ENCODE peak calls at places on chromosomes 3 and 15, in ten cellular contexts. One of them, this sample, is unnamed.

GRCh38 chr3:177597325-177598109 is 400.2 kb upstream of the TBL1XR1 start:
- DNase-seq in Caki2: peak; percentile 79
- DNase-seq in mesothelial cell of epicardium: no peak
- DNase-seq in AG08395: peak; percentile 75
- DNase-seq in ovary: peak; percentile 49
- DNase-seq in activated naive CD4-positive, alpha-beta T cell treated with anti-CD3 and anti-CD28 coated beads, Interleukin-2, amount 50 U/mL, for 16 hours: peak; percentile 11
- DNase-seq in NCI-H1092: peak; percentile 98
- DNase-seq in stimulated activated CD4-positive, alpha-beta T cell treated with anti-CD3 and anti-CD28 coated beads, Interleukin-4, amount 100 ng/mL, for 48 hours: no peak
- DNase-seq in sigmoid colon: peak; percentile 84
- DNase-seq in Peyer's patch: no peak
- DNase-seq in this sample: peak; percentile 19

GRCh38 chr3:127650236-127650635 is 21.3 kb downstream of the PODXL2 start:
- DNase-seq in Caki2: no peak
- DNase-seq in mesothelial cell of epicardium: no peak
- DNase-seq in AG08395: no peak
- DNase-seq in ovary: no peak
- DNase-seq in activated naive CD4-positive, alpha-beta T cell treated with anti-CD3 and anti-CD28 coated beads, Interleukin-2, amount 50 U/mL, for 16 hours: no peak
- DNase-seq in NCI-H1092: no peak
- DNase-seq in stimulated activated CD4-positive, alpha-beta T cell treated with anti-CD3 and anti-CD28 coated beads, Interleukin-4, amount 100 ng/mL, for 48 hours: no peak
- DNase-seq in sigmoid colon: no peak
- DNase-seq in Peyer's patch: no peak
- DNase-seq in this sample: no peak

GRCh38 chr3:169228522-169228921 is 435.0 kb downstream of the MECOM start:
- DNase-seq in Caki2: no peak
- DNase-seq in mesothelial cell of epicardium: no peak
- DNase-seq in AG08395: no peak
- DNase-seq in ovary: no peak
- DNase-seq in activated naive CD4-positive, alpha-beta T cell treated with anti-CD3 and anti-CD28 coated beads, Interleukin-2, amount 50 U/mL, for 16 hours: no peak
- DNase-seq in NCI-H1092: no peak
- DNase-seq in stimulated activated CD4-positive, alpha-beta T cell treated with anti-CD3 and anti-CD28 coated beads, Interleukin-4, amount 100 ng/mL, for 48 hours: no peak
- DNase-seq in sigmoid colon: no peak
- DNase-seq in Peyer's patch: no peak
- DNase-seq in this sample: no peak

GRCh38 chr3:197430961-197431910 is 124.5 kb downstream of the BDH1 start:
- DNase-seq in Caki2: no peak
- DNase-seq in mesothelial cell of epicardium: no peak
- DNase-seq in AG08395: peak; percentile 70
- DNase-seq in ovary: no peak
- DNase-seq in activated naive CD4-positive, alpha-beta T cell treated with anti-CD3 and anti-CD28 coated beads, Interleukin-2, amount 50 U/mL, for 16 hours: no peak
- DNase-seq in NCI-H1092: no peak
- DNase-seq in stimulated activated CD4-positive, alpha-beta T cell treated with anti-CD3 and anti-CD28 coated beads, Interleukin-4, amount 100 ng/mL, for 48 hours: no peak
- DNase-seq in sigmoid colon: no peak
- DNase-seq in Peyer's patch: no peak
- DNase-seq in this sample: no peak

GRCh38 chr15:36278219-36278618 is 301.2 kb upstream of the CDIN1 start:
- DNase-seq in Caki2: peak; percentile 41
- DNase-seq in mesothelial cell of epicardium: no peak
- DNase-seq in AG08395: no peak
- DNase-seq in ovary: no peak
- DNase-seq in activated naive CD4-positive, alpha-beta T cell treated with anti-CD3 and anti-CD28 coated beads, Interleukin-2, amount 50 U/mL, for 16 hours: no peak
- DNase-seq in NCI-H1092: no peak
- DNase-seq in stimulated activated CD4-positive, alpha-beta T cell treated with anti-CD3 and anti-CD28 coated beads, Interleukin-4, amount 100 ng/mL, for 48 hours: no peak
- DNase-seq in sigmoid colon: no peak
- DNase-seq in Peyer's patch: no peak
- DNase-seq in this sample: no peak

GRCh38 chr3:86221601-86222000 is 769.3 kb downstream of the VGLL3 start:
- DNase-seq in Caki2: no peak
- DNase-seq in mesothelial cell of epicardium: no peak
- DNase-seq in AG08395: no peak
- DNase-seq in ovary: no peak
- DNase-seq in activated naive CD4-positive, alpha-beta T cell treated with anti-CD3 and anti-CD28 coated beads, Interleukin-2, amount 50 U/mL, for 16 hours: no peak
- DNase-seq in NCI-H1092: no peak
- DNase-seq in stimulated activated CD4-positive, alpha-beta T cell treated with anti-CD3 and anti-CD28 coated beads, Interleukin-4, amount 100 ng/mL, for 48 hours: no peak
- DNase-seq in sigmoid colon: no peak
- DNase-seq in Peyer's patch: no peak
- DNase-seq in this sample: no peak

GRCh38 chr3:101193957-101194356 is 126.4 kb downstream of the IMPG2 start:
- DNase-seq in Caki2: no peak
- DNase-seq in mesothelial cell of epicardium: no peak
- DNase-seq in AG08395: no peak
- DNase-seq in ovary: no peak
- DNase-seq in activated naive CD4-positive, alpha-beta T cell treated with anti-CD3 and anti-CD28 coated beads, Interleukin-2, amount 50 U/mL, for 16 hours: no peak
- DNase-seq in NCI-H1092: no peak
- DNase-seq in stimulated activated CD4-positive, alpha-beta T cell treated with anti-CD3 and anti-CD28 coated beads, Interleukin-4, amount 100 ng/mL, for 48 hours: no peak
- DNase-seq in sigmoid colon: no peak
- DNase-seq in Peyer's patch: no peak
- DNase-seq in this sample: no peak

GRCh38 chr3:194536883-194537637 is 50.3 kb upstream of the ATP13A3 start:
- DNase-seq in Caki2: peak; percentile 58
- DNase-seq in mesothelial cell of epicardium: no peak
- DNase-seq in AG08395: no peak
- DNase-seq in ovary: peak; percentile 43
- DNase-seq in activated naive CD4-positive, alpha-beta T cell treated with anti-CD3 and anti-CD28 coated beads, Interleukin-2, amount 50 U/mL, for 16 hours: no peak
- DNase-seq in NCI-H1092: peak; percentile 62
- DNase-seq in stimulated activated CD4-positive, alpha-beta T cell treated with anti-CD3 and anti-CD28 coated beads, Interleukin-4, amount 100 ng/mL, for 48 hours: no peak
- DNase-seq in sigmoid colon: peak; percentile 75
- DNase-seq in Peyer's patch: peak; percentile 84
- DNase-seq in this sample: no peak

GRCh38 chr15:67109141-67110034 is 44.0 kb downstream of the SMAD3 start:
- DNase-seq in Caki2: peak; percentile 100
- DNase-seq in mesothelial cell of epicardium: no peak
- DNase-seq in AG08395: peak; percentile 79
- DNase-seq in ovary: peak; percentile 69
- DNase-seq in activated naive CD4-positive, alpha-beta T cell treated with anti-CD3 and anti-CD28 coated beads, Interleukin-2, amount 50 U/mL, for 16 hours: no peak
- DNase-seq in NCI-H1092: no peak
- DNase-seq in stimulated activated CD4-positive, alpha-beta T cell treated with anti-CD3 and anti-CD28 coated beads, Interleukin-4, amount 100 ng/mL, for 48 hours: no peak
- DNase-seq in sigmoid colon: peak; percentile 86
- DNase-seq in Peyer's patch: peak; percentile 64
- DNase-seq in this sample: peak; percentile 97

GRCh38 chr3:98986073-98986472 is 84.6 kb upstream of the DCBLD2 start:
- DNase-seq in Caki2: peak; percentile 85
- DNase-seq in mesothelial cell of epicardium: no peak
- DNase-seq in AG08395: peak; percentile 73
- DNase-seq in ovary: no peak
- DNase-seq in activated naive CD4-positive, alpha-beta T cell treated with anti-CD3 and anti-CD28 coated beads, Interleukin-2, amount 50 U/mL, for 16 hours: no peak
- DNase-seq in NCI-H1092: no peak
- DNase-seq in stimulated activated CD4-positive, alpha-beta T cell treated with anti-CD3 and anti-CD28 coated beads, Interleukin-4, amount 100 ng/mL, for 48 hours: no peak
- DNase-seq in sigmoid colon: no peak
- DNase-seq in Peyer's patch: no peak
- DNase-seq in this sample: peak; percentile 71

GRCh38 chr15:100468265-100468664 is 60.5 kb downstream of the CERS3 start:
- DNase-seq in Caki2: no peak
- DNase-seq in mesothelial cell of epicardium: no peak
- DNase-seq in AG08395: no peak
- DNase-seq in ovary: peak; percentile 33
- DNase-seq in activated naive CD4-positive, alpha-beta T cell treated with anti-CD3 and anti-CD28 coated beads, Interleukin-2, amount 50 U/mL, for 16 hours: no peak
- DNase-seq in NCI-H1092: no peak
- DNase-seq in stimulated activated CD4-positive, alpha-beta T cell treated with anti-CD3 and anti-CD28 coated beads, Interleukin-4, amount 100 ng/mL, for 48 hours: no peak
- DNase-seq in sigmoid colon: no peak
- DNase-seq in Peyer's patch: no peak
- DNase-seq in this sample: no peak

GRCh38 chr15:79091204-79091867 is 756 bp upstream of the RASGRF1 start:
- DNase-seq in Caki2: peak; percentile 26
- DNase-seq in mesothelial cell of epicardium: peak; percentile 43
- DNase-seq in AG08395: no peak
- DNase-seq in ovary: no peak
- DNase-seq in activated naive CD4-positive, alpha-beta T cell treated with anti-CD3 and anti-CD28 coated beads, Interleukin-2, amount 50 U/mL, for 16 hours: no peak
- DNase-seq in NCI-H1092: no peak
- DNase-seq in stimulated activated CD4-positive, alpha-beta T cell treated with anti-CD3 and anti-CD28 coated beads, Interleukin-4, amount 100 ng/mL, for 48 hours: no peak
- DNase-seq in sigmoid colon: no peak
- DNase-seq in Peyer's patch: no peak
- DNase-seq in this sample: peak; percentile 75

GRCh38 chr3:17555525-17555924 is 186.9 kb downstream of the TBC1D5 start:
- DNase-seq in Caki2: no peak
- DNase-seq in mesothelial cell of epicardium: no peak
- DNase-seq in AG08395: no peak
- DNase-seq in ovary: no peak
- DNase-seq in activated naive CD4-positive, alpha-beta T cell treated with anti-CD3 and anti-CD28 coated beads, Interleukin-2, amount 50 U/mL, for 16 hours: no peak
- DNase-seq in NCI-H1092: no peak
- DNase-seq in stimulated activated CD4-positive, alpha-beta T cell treated with anti-CD3 and anti-CD28 coated beads, Interleukin-4, amount 100 ng/mL, for 48 hours: no peak
- DNase-seq in sigmoid colon: no peak
- DNase-seq in Peyer's patch: no peak
- DNase-seq in this sample: no peak

GRCh38 chr15:67824157-67824899 is 981 bp upstream of the SKOR1 start:
- DNase-seq in Caki2: no peak
- DNase-seq in mesothelial cell of epicardium: no peak
- DNase-seq in AG08395: no peak
- DNase-seq in ovary: no peak
- DNase-seq in activated naive CD4-positive, alpha-beta T cell treated with anti-CD3 and anti-CD28 coated beads, Interleukin-2, amount 50 U/mL, for 16 hours: no peak
- DNase-seq in NCI-H1092: no peak
- DNase-seq in stimulated activated CD4-positive, alpha-beta T cell treated with anti-CD3 and anti-CD28 coated beads, Interleukin-4, amount 100 ng/mL, for 48 hours: no peak
- DNase-seq in sigmoid colon: no peak
- DNase-seq in Peyer's patch: peak; percentile 31
- DNase-seq in this sample: no peak

GRCh38 chr15:72342385-72342784 is 22.4 kb upstream of the CELF6 start:
- DNase-seq in Caki2: no peak
- DNase-seq in mesothelial cell of epicardium: no peak
- DNase-seq in AG08395: no peak
- DNase-seq in ovary: no peak
- DNase-seq in activated naive CD4-positive, alpha-beta T cell treated with anti-CD3 and anti-CD28 coated beads, Interleukin-2, amount 50 U/mL, for 16 hours: peak; percentile 41
- DNase-seq in NCI-H1092: no peak
- DNase-seq in stimulated activated CD4-positive, alpha-beta T cell treated with anti-CD3 and anti-CD28 coated beads, Interleukin-4, amount 100 ng/mL, for 48 hours: peak; percentile 3
- DNase-seq in sigmoid colon: no peak
- DNase-seq in Peyer's patch: no peak
- DNase-seq in this sample: peak; percentile 59

GRCh38 chr3:76470285-76470684 is 569.6 kb upstream of the ROBO2 start:
- DNase-seq in Caki2: peak; percentile 11
- DNase-seq in mesothelial cell of epicardium: no peak
- DNase-seq in AG08395: peak; percentile 73
- DNase-seq in ovary: no peak
- DNase-seq in activated naive CD4-positive, alpha-beta T cell treated with anti-CD3 and anti-CD28 coated beads, Interleukin-2, amount 50 U/mL, for 16 hours: no peak
- DNase-seq in NCI-H1092: no peak
- DNase-seq in stimulated activated CD4-positive, alpha-beta T cell treated with anti-CD3 and anti-CD28 coated beads, Interleukin-4, amount 100 ng/mL, for 48 hours: no peak
- DNase-seq in sigmoid colon: no peak
- DNase-seq in Peyer's patch: no peak
- DNase-seq in this sample: no peak

GRCh38 chr3:21017115-21017852 is 733.7 kb downstream of the ZNF385D start:
- DNase-seq in Caki2: peak; percentile 75
- DNase-seq in mesothelial cell of epicardium: no peak
- DNase-seq in AG08395: no peak
- DNase-seq in ovary: no peak
- DNase-seq in activated naive CD4-positive, alpha-beta T cell treated with anti-CD3 and anti-CD28 coated beads, Interleukin-2, amount 50 U/mL, for 16 hours: no peak
- DNase-seq in NCI-H1092: no peak
- DNase-seq in stimulated activated CD4-positive, alpha-beta T cell treated with anti-CD3 and anti-CD28 coated beads, Interleukin-4, amount 100 ng/mL, for 48 hours: no peak
- DNase-seq in sigmoid colon: no peak
- DNase-seq in Peyer's patch: no peak
- DNase-seq in this sample: peak; percentile 78

GRCh38 chr3:249587-250262 is 53.2 kb downstream of the CHL1 start:
- DNase-seq in Caki2: no peak
- DNase-seq in mesothelial cell of epicardium: no peak
- DNase-seq in AG08395: no peak
- DNase-seq in ovary: no peak
- DNase-seq in activated naive CD4-positive, alpha-beta T cell treated with anti-CD3 and anti-CD28 coated beads, Interleukin-2, amount 50 U/mL, for 16 hours: no peak
- DNase-seq in NCI-H1092: no peak
- DNase-seq in stimulated activated CD4-positive, alpha-beta T cell treated with anti-CD3 and anti-CD28 coated beads, Interleukin-4, amount 100 ng/mL, for 48 hours: no peak
- DNase-seq in sigmoid colon: no peak
- DNase-seq in Peyer's patch: no peak
- DNase-seq in this sample: no peak

GRCh38 chr3:40258555-40258954 is 51.0 kb upstream of the EIF1B start:
- DNase-seq in Caki2: peak; percentile 2
- DNase-seq in mesothelial cell of epicardium: no peak
- DNase-seq in AG08395: peak; percentile 25
- DNase-seq in ovary: no peak
- DNase-seq in activated naive CD4-positive, alpha-beta T cell treated with anti-CD3 and anti-CD28 coated beads, Interleukin-2, amount 50 U/mL, for 16 hours: no peak
- DNase-seq in NCI-H1092: no peak
- DNase-seq in stimulated activated CD4-positive, alpha-beta T cell treated with anti-CD3 and anti-CD28 coated beads, Interleukin-4, amount 100 ng/mL, for 48 hours: no peak
- DNase-seq in sigmoid colon: no peak
- DNase-seq in Peyer's patch: no peak
- DNase-seq in this sample: peak; percentile 38

GRCh38 chr15:69679623-69680228 is 227.1 kb downstream of the RPLP1 start:
- DNase-seq in Caki2: peak; percentile 3
- DNase-seq in mesothelial cell of epicardium: no peak
- DNase-seq in AG08395: no peak
- DNase-seq in ovary: no peak
- DNase-seq in activated naive CD4-positive, alpha-beta T cell treated with anti-CD3 and anti-CD28 coated beads, Interleukin-2, amount 50 U/mL, for 16 hours: no peak
- DNase-seq in NCI-H1092: no peak
- DNase-seq in stimulated activated CD4-positive, alpha-beta T cell treated with anti-CD3 and anti-CD28 coated beads, Interleukin-4, amount 100 ng/mL, for 48 hours: peak; percentile 40
- DNase-seq in sigmoid colon: no peak
- DNase-seq in Peyer's patch: no peak
- DNase-seq in this sample: no peak

GRCh38 chr15:65329298-65329990 is 25.0 kb downstream of the RNU5B-1 start:
- DNase-seq in Caki2: no peak
- DNase-seq in mesothelial cell of epicardium: no peak
- DNase-seq in AG08395: no peak
- DNase-seq in ovary: no peak
- DNase-seq in activated naive CD4-positive, alpha-beta T cell treated with anti-CD3 and anti-CD28 coated beads, Interleukin-2, amount 50 U/mL, for 16 hours: no peak
- DNase-seq in NCI-H1092: no peak
- DNase-seq in stimulated activated CD4-positive, alpha-beta T cell treated with anti-CD3 and anti-CD28 coated beads, Interleukin-4, amount 100 ng/mL, for 48 hours: no peak
- DNase-seq in sigmoid colon: no peak
- DNase-seq in Peyer's patch: no peak
- DNase-seq in this sample: no peak

GRCh38 chr3:190432216-190432615 is 17.5 kb downstream of the TMEM207 start:
- DNase-seq in Caki2: no peak
- DNase-seq in mesothelial cell of epicardium: no peak
- DNase-seq in AG08395: no peak
- DNase-seq in ovary: no peak
- DNase-seq in activated naive CD4-positive, alpha-beta T cell treated with anti-CD3 and anti-CD28 coated beads, Interleukin-2, amount 50 U/mL, for 16 hours: no peak
- DNase-seq in NCI-H1092: no peak
- DNase-seq in stimulated activated CD4-positive, alpha-beta T cell treated with anti-CD3 and anti-CD28 coated beads, Interleukin-4, amount 100 ng/mL, for 48 hours: no peak
- DNase-seq in sigmoid colon: no peak
- DNase-seq in Peyer's patch: no peak
- DNase-seq in this sample: peak; percentile 51

GRCh38 chr3:187802928-187803259 is 57.6 kb upstream of the BCL6 start:
- DNase-seq in Caki2: no peak
- DNase-seq in mesothelial cell of epicardium: no peak
- DNase-seq in AG08395: no peak
- DNase-seq in ovary: no peak
- DNase-seq in activated naive CD4-positive, alpha-beta T cell treated with anti-CD3 and anti-CD28 coated beads, Interleukin-2, amount 50 U/mL, for 16 hours: peak; percentile 60
- DNase-seq in NCI-H1092: no peak
- DNase-seq in stimulated activated CD4-positive, alpha-beta T cell treated with anti-CD3 and anti-CD28 coated beads, Interleukin-4, amount 100 ng/mL, for 48 hours: peak; percentile 30
- DNase-seq in sigmoid colon: no peak
- DNase-seq in Peyer's patch: no peak
- DNase-seq in this sample: no peak

GRCh38 chr3:67781218-67781617 is 126.8 kb upstream of the SUCLG2 start:
- DNase-seq in Caki2: no peak
- DNase-seq in mesothelial cell of epicardium: no peak
- DNase-seq in AG08395: no peak
- DNase-seq in ovary: no peak
- DNase-seq in activated naive CD4-positive, alpha-beta T cell treated with anti-CD3 and anti-CD28 coated beads, Interleukin-2, amount 50 U/mL, for 16 hours: no peak
- DNase-seq in NCI-H1092: no peak
- DNase-seq in stimulated activated CD4-positive, alpha-beta T cell treated with anti-CD3 and anti-CD28 coated beads, Interleukin-4, amount 100 ng/mL, for 48 hours: no peak
- DNase-seq in sigmoid colon: no peak
- DNase-seq in Peyer's patch: no peak
- DNase-seq in this sample: no peak

GRCh38 chr3:100352296-100353178 is 18.0 kb downstream of the NIT2 start:
- DNase-seq in Caki2: no peak
- DNase-seq in mesothelial cell of epicardium: no peak
- DNase-seq in AG08395: no peak
- DNase-seq in ovary: no peak
- DNase-seq in activated naive CD4-positive, alpha-beta T cell treated with anti-CD3 and anti-CD28 coated beads, Interleukin-2, amount 50 U/mL, for 16 hours: no peak
- DNase-seq in NCI-H1092: no peak
- DNase-seq in stimulated activated CD4-positive, alpha-beta T cell treated with anti-CD3 and anti-CD28 coated beads, Interleukin-4, amount 100 ng/mL, for 48 hours: no peak
- DNase-seq in sigmoid colon: no peak
- DNase-seq in Peyer's patch: no peak
- DNase-seq in this sample: peak; percentile 42

GRCh38 chr3:59248976-59249375 is 199.2 kb upstream of the CFAP20DC start:
- DNase-seq in Caki2: peak; percentile 23
- DNase-seq in mesothelial cell of epicardium: no peak
- DNase-seq in AG08395: no peak
- DNase-seq in ovary: no peak
- DNase-seq in activated naive CD4-positive, alpha-beta T cell treated with anti-CD3 and anti-CD28 coated beads, Interleukin-2, amount 50 U/mL, for 16 hours: no peak
- DNase-seq in NCI-H1092: no peak
- DNase-seq in stimulated activated CD4-positive, alpha-beta T cell treated with anti-CD3 and anti-CD28 coated beads, Interleukin-4, amount 100 ng/mL, for 48 hours: no peak
- DNase-seq in sigmoid colon: no peak
- DNase-seq in Peyer's patch: no peak
- DNase-seq in this sample: no peak

GRCh38 chr3:153158961-153159735 is 2.9 kb upstream of the RAP2B start:
- DNase-seq in Caki2: peak; percentile 84
- DNase-seq in mesothelial cell of epicardium: no peak
- DNase-seq in AG08395: no peak
- DNase-seq in ovary: no peak
- DNase-seq in activated naive CD4-positive, alpha-beta T cell treated with anti-CD3 and anti-CD28 coated beads, Interleukin-2, amount 50 U/mL, for 16 hours: no peak
- DNase-seq in NCI-H1092: no peak
- DNase-seq in stimulated activated CD4-positive, alpha-beta T cell treated with anti-CD3 and anti-CD28 coated beads, Interleukin-4, amount 100 ng/mL, for 48 hours: no peak
- DNase-seq in sigmoid colon: no peak
- DNase-seq in Peyer's patch: no peak
- DNase-seq in this sample: peak; percentile 76

GRCh38 chr3:170414202-170414663 is 4.4 kb upstream of the CLDN11 start:
- DNase-seq in Caki2: peak; percentile 78
- DNase-seq in mesothelial cell of epicardium: no peak
- DNase-seq in AG08395: peak; percentile 77
- DNase-seq in ovary: peak; percentile 60
- DNase-seq in activated naive CD4-positive, alpha-beta T cell treated with anti-CD3 and anti-CD28 coated beads, Interleukin-2, amount 50 U/mL, for 16 hours: peak; percentile 18
- DNase-seq in NCI-H1092: peak; percentile 20
- DNase-seq in stimulated activated CD4-positive, alpha-beta T cell treated with anti-CD3 and anti-CD28 coated beads, Interleukin-4, amount 100 ng/mL, for 48 hours: no peak
- DNase-seq in sigmoid colon: no peak
- DNase-seq in Peyer's patch: no peak
- DNase-seq in this sample: peak; percentile 34

This sample was measured in trophoblast cell.